ENCODE peak calls at places on chromosomes 12 and 14, in eight cellular contexts. One of them, this sample, is unnamed.

GRCh38 chr12:38162708-38163441 is 153.7 kb upstream of the ALG10B start:
- DNase-seq in Panc1: no peak
- DNase-seq in upper lobe of left lung: no peak
- DNase-seq in transverse colon: no peak
- DNase-seq in stomach: no peak
- DNase-seq in HL-60: no peak
- DNase-seq in K562: no peak
- DNase-seq in breast epithelium: peak; percentile 47
- DNase-seq in this sample: no peak

GRCh38 chr14:54985156-54985555 is 41.7 kb downstream of the WDHD1 start:
- DNase-seq in Panc1: no peak
- DNase-seq in upper lobe of left lung: no peak
- DNase-seq in transverse colon: no peak
- DNase-seq in stomach: no peak
- DNase-seq in HL-60: no peak
- DNase-seq in K562: no peak
- DNase-seq in breast epithelium: no peak
- DNase-seq in this sample: no peak

GRCh38 chr12:76303989-76304460 is 44.2 kb downstream of the BBS10 start:
- DNase-seq in Panc1: no peak
- DNase-seq in upper lobe of left lung: no peak
- DNase-seq in transverse colon: no peak
- DNase-seq in stomach: no peak
- DNase-seq in HL-60: peak; percentile 2
- DNase-seq in K562: no peak
- DNase-seq in breast epithelium: no peak
- DNase-seq in this sample: no peak

GRCh38 chr12:75699728-75700496 is 188.5 kb upstream of the KRR1 start:
- DNase-seq in Panc1: no peak
- DNase-seq in upper lobe of left lung: no peak
- DNase-seq in transverse colon: no peak
- DNase-seq in stomach: no peak
- DNase-seq in HL-60: no peak
- DNase-seq in K562: no peak
- DNase-seq in breast epithelium: no peak
- DNase-seq in this sample: no peak

GRCh38 chr12:91099836-91100235 is 11.5 kb downstream of the LUM start:
- DNase-seq in Panc1: no peak
- DNase-seq in upper lobe of left lung: no peak
- DNase-seq in transverse colon: no peak
- DNase-seq in stomach: no peak
- DNase-seq in HL-60: no peak
- DNase-seq in K562: no peak
- DNase-seq in breast epithelium: no peak
- DNase-seq in this sample: no peak

GRCh38 chr12:124411291-124411878 is 116.5 kb downstream of the RFLNA start:
- DNase-seq in Panc1: no peak
- DNase-seq in upper lobe of left lung: no peak
- DNase-seq in transverse colon: peak; percentile 63
- DNase-seq in stomach: no peak
- DNase-seq in HL-60: no peak
- DNase-seq in K562: no peak
- DNase-seq in breast epithelium: no peak
- DNase-seq in this sample: no peak

GRCh38 chr14:92922883-92923743 is at the start of gene CHGA:
- DNase-seq in Panc1: no peak
- DNase-seq in upper lobe of left lung: no peak
- DNase-seq in transverse colon: peak; percentile 37
- DNase-seq in stomach: peak; percentile 44
- DNase-seq in HL-60: peak; percentile 30
- DNase-seq in K562: peak; percentile 72
- DNase-seq in breast epithelium: peak; percentile 60
- DNase-seq in this sample: no peak

GRCh38 chr12:3216726-3217682 is 139.8 kb downstream of the TSPAN9 start:
- DNase-seq in Panc1: no peak
- DNase-seq in upper lobe of left lung: no peak
- DNase-seq in transverse colon: no peak
- DNase-seq in stomach: no peak
- DNase-seq in HL-60: no peak
- DNase-seq in K562: no peak
- DNase-seq in breast epithelium: no peak
- DNase-seq in this sample: no peak

GRCh38 chr14:37194698-37195097 is 3.0 kb upstream of the MIPOL1 start:
- DNase-seq in Panc1: no peak
- DNase-seq in upper lobe of left lung: no peak
- DNase-seq in transverse colon: no peak
- DNase-seq in stomach: no peak
- DNase-seq in HL-60: no peak
- DNase-seq in K562: no peak
- DNase-seq in breast epithelium: no peak
- DNase-seq in this sample: no peak

GRCh38 chr12:114396153-114396868 is 9.6 kb downstream of the TBX5 start:
- DNase-seq in Panc1: no peak
- DNase-seq in upper lobe of left lung: no peak
- DNase-seq in transverse colon: no peak
- DNase-seq in stomach: no peak
- DNase-seq in HL-60: no peak
- DNase-seq in K562: no peak
- DNase-seq in breast epithelium: no peak
- DNase-seq in this sample: no peak

GRCh38 chr14:94582851-94583250 is 1.6 kb downstream of the SERPINA5 start:
- DNase-seq in Panc1: no peak
- DNase-seq in upper lobe of left lung: no peak
- DNase-seq in transverse colon: no peak
- DNase-seq in stomach: no peak
- DNase-seq in HL-60: no peak
- DNase-seq in K562: no peak
- DNase-seq in breast epithelium: no peak
- DNase-seq in this sample: no peak

GRCh38 chr12:39064712-39065111 is 159.3 kb upstream of the CPNE8 start:
- DNase-seq in Panc1: no peak
- DNase-seq in upper lobe of left lung: no peak
- DNase-seq in transverse colon: no peak
- DNase-seq in stomach: no peak
- DNase-seq in HL-60: no peak
- DNase-seq in K562: no peak
- DNase-seq in breast epithelium: no peak
- DNase-seq in this sample: no peak

GRCh38 chr12:50934371-50934851 is 17.9 kb upstream of the HIGD1C start:
- DNase-seq in Panc1: no peak
- DNase-seq in upper lobe of left lung: no peak
- DNase-seq in transverse colon: no peak
- DNase-seq in stomach: no peak
- DNase-seq in HL-60: peak; percentile 29
- DNase-seq in K562: no peak
- DNase-seq in breast epithelium: no peak
- DNase-seq in this sample: no peak

GRCh38 chr12:13288937-13289643 is 92.6 kb downstream of the EMP1 start:
- DNase-seq in Panc1: no peak
- DNase-seq in upper lobe of left lung: no peak
- DNase-seq in transverse colon: no peak
- DNase-seq in stomach: no peak
- DNase-seq in HL-60: no peak
- DNase-seq in K562: no peak
- DNase-seq in breast epithelium: no peak
- DNase-seq in this sample: no peak

GRCh38 chr14:89252887-89253532 is 164.0 kb downstream of the FOXN3 start:
- DNase-seq in Panc1: no peak
- DNase-seq in upper lobe of left lung: no peak
- DNase-seq in transverse colon: no peak
- DNase-seq in stomach: no peak
- DNase-seq in HL-60: no peak
- DNase-seq in K562: no peak
- DNase-seq in breast epithelium: no peak
- DNase-seq in this sample: peak; percentile 46

GRCh38 chr14:55265197-55265596 is 6.0 kb upstream of the FBXO34 start:
- DNase-seq in Panc1: no peak
- DNase-seq in upper lobe of left lung: no peak
- DNase-seq in transverse colon: no peak
- DNase-seq in stomach: no peak
- DNase-seq in HL-60: peak; percentile 78
- DNase-seq in K562: no peak
- DNase-seq in breast epithelium: no peak
- DNase-seq in this sample: no peak

GRCh38 chr12:111274820-111275219 is 94.1 kb downstream of the PHETA1 start:
- DNase-seq in Panc1: no peak
- DNase-seq in upper lobe of left lung: no peak
- DNase-seq in transverse colon: no peak
- DNase-seq in stomach: no peak
- DNase-seq in HL-60: no peak
- DNase-seq in K562: peak; percentile 42
- DNase-seq in breast epithelium: no peak
- DNase-seq in this sample: no peak

GRCh38 chr12:21819678-21820077 is 45.2 kb upstream of the KCNJ8 start:
- DNase-seq in Panc1: no peak
- DNase-seq in upper lobe of left lung: no peak
- DNase-seq in transverse colon: no peak
- DNase-seq in stomach: no peak
- DNase-seq in HL-60: no peak
- DNase-seq in K562: no peak
- DNase-seq in breast epithelium: no peak
- DNase-seq in this sample: peak; percentile 28

GRCh38 chr14:70555890-70556289 is 21.1 kb upstream of the ADAM20 start:
- DNase-seq in Panc1: no peak
- DNase-seq in upper lobe of left lung: peak; percentile 23
- DNase-seq in transverse colon: no peak
- DNase-seq in stomach: no peak
- DNase-seq in HL-60: no peak
- DNase-seq in K562: no peak
- DNase-seq in breast epithelium: no peak
- DNase-seq in this sample: no peak

DNA sequence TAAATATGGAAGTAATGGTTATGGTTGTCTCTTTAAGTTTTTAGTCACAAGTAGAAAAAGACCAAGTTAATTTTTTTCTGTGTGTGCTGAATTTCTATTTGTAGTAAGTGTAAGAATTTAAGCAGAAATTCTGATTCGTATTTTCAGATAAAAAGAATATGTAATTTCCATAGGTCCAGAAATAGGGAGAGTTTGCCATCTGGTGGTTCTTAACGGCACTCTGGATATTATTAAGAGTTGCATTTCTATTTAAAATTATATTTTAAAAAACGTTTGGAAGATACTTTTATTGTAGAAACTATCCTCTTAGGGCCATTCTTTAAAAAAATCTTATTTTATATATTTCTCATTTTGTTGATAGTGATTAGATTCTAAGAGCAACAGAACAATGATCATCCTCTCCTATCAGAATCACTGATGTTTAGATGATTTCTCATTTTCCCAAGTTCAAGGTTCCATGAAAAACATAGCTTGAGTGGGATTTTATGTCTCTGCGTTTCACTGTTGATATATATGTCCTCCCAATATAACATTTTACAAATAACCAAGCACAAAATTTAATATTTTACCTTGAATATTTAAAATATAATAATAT is 88.3 kb downstream of the LRRK2 start:
- DNase-seq in Panc1: no peak
- DNase-seq in upper lobe of left lung: no peak
- DNase-seq in transverse colon: no peak
- DNase-seq in stomach: no peak
- DNase-seq in HL-60: peak; percentile 2
- DNase-seq in K562: no peak
- DNase-seq in breast epithelium: no peak
- DNase-seq in this sample: no peak
- H3K27ac ChIP-seq in Panc1: no peak overlapping the region
- H3K27ac ChIP-seq in upper lobe of left lung: no peak overlapping the region
- H3K27ac ChIP-seq in transverse colon: no peak overlapping the region
- H3K27ac ChIP-seq in stomach: no peak overlapping the region
- H3K27ac ChIP-seq in HL-60: no peak overlapping the region
- H3K27ac ChIP-seq in K562: no peak overlapping the region
- H3K27ac ChIP-seq in breast epithelium: no peak overlapping the region
- H3K27ac ChIP-seq in this sample: no peak overlapping the region

DNA sequence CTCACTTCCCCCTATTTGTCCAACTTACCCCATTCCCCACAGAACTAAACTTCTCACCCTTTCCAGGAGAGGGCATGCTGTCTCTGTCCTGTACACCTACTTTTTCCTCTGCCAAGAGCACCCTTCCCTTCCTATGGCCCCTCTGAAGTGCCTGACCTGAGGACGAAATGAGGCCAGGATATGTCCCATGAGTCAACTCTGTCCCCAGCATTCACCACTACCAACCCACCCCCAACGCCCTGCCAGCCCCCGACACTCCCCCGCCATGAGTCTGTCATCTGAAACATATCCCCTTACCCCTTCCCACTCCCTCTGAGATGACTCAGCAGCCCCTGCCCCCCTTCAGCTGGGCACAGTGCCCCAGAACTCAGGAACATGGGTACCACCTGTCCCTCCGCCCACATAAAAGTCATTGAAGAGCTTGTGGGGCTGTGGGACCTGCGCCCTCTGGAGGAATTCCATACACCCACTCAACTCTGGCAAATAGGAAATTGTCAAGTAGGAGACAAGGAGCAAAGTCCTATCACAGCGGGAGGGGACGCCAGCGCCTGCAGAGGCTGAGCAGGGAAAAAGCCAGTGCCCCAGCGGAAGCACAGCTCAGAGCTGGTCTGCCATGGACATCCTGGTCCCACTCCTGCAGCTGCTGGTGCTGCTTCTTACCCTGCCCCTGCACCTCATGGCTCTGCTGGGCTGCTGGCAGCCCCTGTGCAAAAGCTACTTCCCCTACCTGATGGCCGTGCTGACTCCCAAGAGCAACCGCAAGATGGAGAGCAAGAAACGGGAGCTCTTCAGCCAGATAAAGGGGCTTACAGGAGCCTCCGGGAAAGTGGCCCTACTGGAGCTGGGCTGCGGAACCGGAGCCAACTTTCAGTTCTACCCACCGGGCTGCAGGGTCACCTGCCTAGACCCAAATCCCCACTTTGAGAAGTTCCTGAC is 26.3 kb downstream of the ITGA7 start:
- DNase-seq in Panc1: no peak
- DNase-seq in upper lobe of left lung: peak; percentile 70
- DNase-seq in transverse colon: peak; percentile 85
- DNase-seq in stomach: peak; percentile 71
- DNase-seq in HL-60: peak; percentile 61
- DNase-seq in K562: peak; percentile 56
- DNase-seq in breast epithelium: no peak
- DNase-seq in this sample: no peak
- TF ChIP-seq POLR2AphosphoS5 in Panc1: no peak
- TF ChIP-seq POLR2AphosphoS5 in upper lobe of left lung: no peak
- TF ChIP-seq POLR2AphosphoS5 in transverse colon: peak; percentile 72
- TF ChIP-seq POLR2AphosphoS5 in stomach: peak; percentile 17
- TF ChIP-seq POLR2AphosphoS5 in HL-60: no peak
- TF ChIP-seq POLR2AphosphoS5 in K562: no peak
- TF ChIP-seq POLR2AphosphoS5 in breast epithelium: no peak
- TF ChIP-seq POLR2AphosphoS5 in this sample: no peak

GRCh38 chr12:1305063-1305434 is 289.3 kb downstream of the FBXL14 start:
- DNase-seq in Panc1: no peak
- DNase-seq in upper lobe of left lung: no peak
- DNase-seq in transverse colon: no peak
- DNase-seq in stomach: no peak
- DNase-seq in HL-60: no peak
- DNase-seq in K562: no peak
- DNase-seq in breast epithelium: no peak
- DNase-seq in this sample: no peak
- H3K27ac ChIP-seq in Panc1: no peak overlapping the region
- H3K27ac ChIP-seq in upper lobe of left lung: no peak overlapping the region
- H3K27ac ChIP-seq in transverse colon: no peak overlapping the region
- H3K27ac ChIP-seq in stomach: no peak overlapping the region
- H3K27ac ChIP-seq in HL-60: peak overlapping the region; percentile 62
- H3K27ac ChIP-seq in K562: peak overlapping the region; percentile 95
- H3K27ac ChIP-seq in breast epithelium: no peak overlapping the region
- H3K27ac ChIP-seq in this sample: no peak overlapping the region

GRCh38 chr12:6201199-6201608 is 1.0 kb downstream of the CD9 start:
- DNase-seq in Panc1: no peak
- DNase-seq in upper lobe of left lung: peak; percentile 65
- DNase-seq in transverse colon: peak; percentile 75
- DNase-seq in stomach: no peak
- DNase-seq in HL-60: no peak
- DNase-seq in K562: no peak
- DNase-seq in breast epithelium: peak; percentile 72
- DNase-seq in this sample: peak; percentile 74
- TF ChIP-seq POLR2AphosphoS5 in Panc1: no peak
- TF ChIP-seq POLR2AphosphoS5 in upper lobe of left lung: peak; percentile 18
- TF ChIP-seq POLR2AphosphoS5 in transverse colon: peak; percentile 28
- TF ChIP-seq POLR2AphosphoS5 in stomach: no peak
- TF ChIP-seq POLR2AphosphoS5 in HL-60: no peak
- TF ChIP-seq POLR2AphosphoS5 in K562: no peak
- TF ChIP-seq POLR2AphosphoS5 in breast epithelium: peak; percentile 17
- TF ChIP-seq POLR2AphosphoS5 in this sample: peak; percentile 76

This sample was measured in prostate gland.